ENCODE peak calls at places on chromosome 12, in nine cellular contexts. M is upper lobe of right lung, T is stomach, K is lower lobe of right lung, F is fibroblast of lung, Q is tibial nerve, A is uterus, G is MM.1S, N is left ventricle myocardium inferior. X is an unnamed sample.

GRCh38 chr12:30792648-30793499 is 38.1 kb upstream of the CAPRIN2 start:
- DNase-seq in M (no peak), T (no peak), K (no peak), F (peak; percentile 81), Q (no peak), A (no peak), G (no peak), N (no peak), X (no peak)

GRCh38 chr12:25386823-25387134 is 136.1 kb upstream of the KRAS start:
- DNase-seq in M (no peak), T (no peak), K (no peak), F (no peak), Q (no peak), A (no peak), G (no peak), N (no peak), X (peak; percentile 20)

GRCh38 chr12:14310866-14311265 is 54.6 kb upstream of the ATF7IP start:
- DNase-seq in M (no peak), T (no peak), K (no peak), F (no peak), Q (no peak), A (no peak), G (no peak), N (no peak), X (no peak)

GRCh38 chr12:89087876-89088275 is 264.4 kb downstream of the DUSP6 start:
- DNase-seq in M (no peak), T (no peak), K (no peak), F (no peak), Q (no peak), A (no peak), G (no peak), N (no peak), X (no peak)

GRCh38 chr12:70040141-70040540 is 203.1 kb upstream of the CNOT2 start:
- DNase-seq in M (no peak), T (no peak), K (no peak), F (peak; percentile 50), Q (no peak), A (no peak), G (no peak), N (no peak), X (no peak)

GRCh38 chr12:60684988-60685655 is 1089.3 kb downstream of the SLC16A7 start:
- DNase-seq in M (no peak), T (no peak), K (no peak), F (no peak), Q (no peak), A (no peak), G (no peak), N (no peak), X (no peak)

GRCh38 chr12:7650091-7650490 is 15.6 kb downstream of the APOBEC1 start:
- DNase-seq in M (no peak), T (no peak), K (no peak), F (no peak), Q (no peak), A (no peak), G (no peak), N (no peak), X (no peak)

GRCh38 chr12:126191037-126191891 is 1126.0 kb downstream of the AACS start:
- DNase-seq in M (no peak), T (no peak), K (no peak), F (peak; percentile 21), Q (no peak), A (no peak), G (no peak), N (no peak), X (peak; percentile 86)

GRCh38 chr12:119678459-119678858 is 10.5 kb downstream of the PRKAB1 start:
- DNase-seq in M (no peak), T (no peak), K (no peak), F (peak; percentile 66), Q (no peak), A (no peak), G (no peak), N (no peak), X (no peak)

GRCh38 chr12:40907115-40907521 is 214.9 kb downstream of the CNTN1 start:
- DNase-seq in M (no peak), T (no peak), K (no peak), F (peak; percentile 46), Q (no peak), A (no peak), G (no peak), N (no peak), X (no peak)

GRCh38 chr12:57894577-57895292 is 46.6 kb upstream of the ATP23 start:
- DNase-seq in M (no peak), T (no peak), K (no peak), F (no peak), Q (no peak), A (no peak), G (no peak), N (no peak), X (no peak)

GRCh38 chr12:57891639-57892228 is 45.2 kb upstream of the CTDSP2 start:
- DNase-seq in M (no peak), T (no peak), K (no peak), F (no peak), Q (no peak), A (no peak), G (no peak), N (no peak), X (no peak)

GRCh38 chr12:57892232-57892987 is 45.9 kb upstream of the CTDSP2 start:
- DNase-seq in M (no peak), T (no peak), K (no peak), F (no peak), Q (no peak), A (no peak), G (no peak), N (no peak), X (no peak)

GRCh38 chr12:57895337-57896138 is 45.8 kb upstream of the ATP23 start:
- DNase-seq in M (no peak), T (no peak), K (no peak), F (no peak), Q (no peak), A (no peak), G (no peak), N (no peak), X (no peak)

GRCh38 chr12:57893460-57894353 is 47.2 kb upstream of the CTDSP2 start:
- DNase-seq in M (peak; percentile 93), T (peak; percentile 89), K (peak; percentile 88), F (peak; percentile 84), Q (peak; percentile 82), A (peak; percentile 98), G (no peak), N (peak; percentile 93), X (peak; percentile 72)
- H3K4me1 ChIP-seq in M (peaks cover 91% of the 10 kb centered on the region), T (peaks cover 100% of the 10 kb centered on the region), K (peaks cover 99% of the 10 kb centered on the region), F (peaks cover 64% of the 10 kb centered on the region), Q (peaks cover 82% of the 10 kb centered on the region), A (peaks cover 41% of the 10 kb centered on the region), G (peaks cover 34% of the 10 kb centered on the region), N (peaks cover 97% of the 10 kb centered on the region), X (peaks cover 4% of the 10 kb centered on the region)

DNA sequence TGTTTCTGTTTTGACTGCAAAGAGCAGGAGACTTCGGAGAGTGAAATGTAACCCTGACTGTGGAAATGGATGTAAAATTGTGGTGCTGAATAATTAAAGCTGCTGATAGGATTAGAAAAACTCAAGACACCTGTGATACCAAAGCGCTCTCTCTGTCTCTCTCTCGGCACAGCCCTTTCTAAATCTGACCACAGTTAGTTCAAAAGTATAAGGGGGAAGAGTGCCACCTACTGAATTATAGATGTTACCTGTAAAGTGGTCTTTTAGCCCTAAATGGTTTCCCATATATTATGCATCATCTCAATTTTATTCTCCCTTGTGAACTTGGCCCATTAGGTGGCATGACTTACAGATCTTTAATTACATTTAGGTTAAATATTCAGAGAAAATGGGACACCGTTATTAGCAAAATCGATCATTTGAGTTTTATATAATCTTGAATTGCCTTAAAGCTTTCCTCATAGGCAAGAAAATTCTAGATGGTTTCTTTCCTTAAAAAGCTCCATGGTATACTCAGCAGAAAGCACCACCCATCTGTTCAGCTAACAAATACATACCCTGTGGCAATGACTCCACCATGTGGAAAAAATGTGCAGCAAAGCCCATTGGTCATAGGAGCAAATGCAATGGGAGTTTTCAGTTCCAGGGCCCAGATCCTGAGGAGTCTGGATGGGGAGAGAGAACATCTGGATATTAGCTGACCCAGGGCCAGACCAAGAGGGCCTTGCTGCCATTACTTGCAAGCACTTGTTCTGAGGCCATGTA is 18.1 kb downstream of the RFC5 start:
- DNase-seq in M (no peak), T (no peak), K (no peak), F (peak; percentile 55), Q (no peak), A (no peak), G (peak; percentile 6), N (no peak), X (no peak)
- TF ChIP-seq CTCF in M (peak; percentile 26), T (no peak), K (peak; percentile 31), F (peak; percentile 44), Q (no peak), A (no peak), G (peak; percentile 17), N (peak; percentile 47), X (no peak)

GRCh38 chr12:108664338-108665258 is 30.9 kb upstream of the SELPLG start:
- DNase-seq in M (peak; percentile 77), T (peak; percentile 84), K (peak; percentile 80), F (peak; percentile 91), Q (peak; percentile 84), A (peak; percentile 85), G (peak; percentile 86), N (peak; percentile 76), X (peak; percentile 68)

GRCh38 chr12:108666326-108666995 is 32.8 kb upstream of the SELPLG start:
- DNase-seq in M (no peak), T (no peak), K (no peak), F (peak; percentile 40), Q (no peak), A (no peak), G (no peak), N (peak; percentile 64), X (no peak)

GRCh38 chr12:108663324-108664015 is 29.8 kb upstream of the SELPLG start:
- DNase-seq in M (no peak), T (no peak), K (no peak), F (no peak), Q (no peak), A (no peak), G (no peak), N (no peak), X (no peak)

GRCh38 chr12:108667349-108667748 is 33.7 kb upstream of the SELPLG start:
- DNase-seq in M (no peak), T (no peak), K (peak; percentile 56), F (no peak), Q (no peak), A (no peak), G (peak; percentile 33), N (no peak), X (no peak)

DNA sequence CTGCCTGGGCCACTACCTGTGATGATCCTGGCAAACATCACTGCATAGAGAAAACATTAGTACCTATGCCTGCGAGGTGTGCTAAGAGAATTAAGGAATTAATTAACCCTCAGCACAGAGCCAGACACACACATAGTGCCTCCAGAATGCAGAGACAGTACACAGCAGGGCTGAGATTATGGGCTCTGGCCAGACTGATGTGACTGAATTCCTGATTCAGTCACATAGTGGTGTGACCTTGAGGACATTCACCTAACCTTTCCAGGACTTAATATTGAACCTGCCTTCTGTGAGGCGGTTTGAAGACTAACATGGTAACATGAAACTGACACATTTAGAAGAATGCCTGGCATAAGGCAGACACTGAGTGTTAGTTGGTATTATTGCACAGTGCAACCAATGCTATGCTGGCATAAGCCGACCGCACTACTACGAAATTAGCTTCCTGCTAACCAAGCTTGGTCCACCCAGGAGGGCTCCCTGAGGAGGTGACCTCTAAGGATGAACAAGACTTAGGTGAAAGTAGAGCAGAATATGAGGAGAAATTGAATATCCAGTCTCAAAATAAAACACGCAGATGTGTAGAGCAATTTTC is 32.0 kb upstream of the SELPLG start:
- DNase-seq in M (no peak), T (no peak), K (no peak), F (no peak), Q (no peak), A (no peak), G (no peak), N (no peak), X (no peak)
- H3K27ac ChIP-seq in M (peak overlapping the region; percentile 49), T (peak overlapping the region; percentile 88), K (peak overlapping the region; percentile 73), F (peak overlapping the region; percentile 79), Q (peak overlapping the region; percentile 88), A (peak overlapping the region; percentile 90), G (peak overlapping the region; percentile 79), N (peak overlapping the region; percentile 86), X (no peak overlapping the region)

GRCh38 chr12:109962388-109962787 is 33.8 kb downstream of the GIT2 start:
- DNase-seq in M (no peak), T (no peak), K (no peak), F (no peak), Q (no peak), A (no peak), G (no peak), N (no peak), X (no peak)
- H3K4me1 ChIP-seq in M (peaks cover 4% of the 10 kb centered on the region), T (peaks cover 5% of the 10 kb centered on the region), K (peaks cover 4% of the 10 kb centered on the region), F (peaks cover 2% of the 10 kb centered on the region), Q (no peaks in the 10 kb centered on the region), A (no peaks in the 10 kb centered on the region), G (no peaks in the 10 kb centered on the region), N (peaks cover 43% of the 10 kb centered on the region), X (peaks cover 4% of the 10 kb centered on the region)

X was measured in pancreas.